ENCODE peak calls at places on chromosomes 5 and 9, in nine cellular contexts. One of them, this sample, is unnamed. For H3K9me3 and H3K4me1, the result is how much of the 10 kb centered on the place peaks cover.

GRCh38 chr9:22440841-22441240 is 5.8 kb upstream of the DMRTA1 start:
- DNase-seq in PC-9: no peak
- DNase-seq in endothelial cell of umbilical vein: no peak
- DNase-seq in GM23248: no peak
- DNase-seq in fibroblast of lung: no peak
- DNase-seq in H9: no peak
- DNase-seq in PC-3: no peak
- DNase-seq in IMR-90: no peak
- DNase-seq in HCT116: no peak
- DNase-seq in this sample: no peak

GRCh38 chr9:122051401-122052346 is 41.4 kb downstream of the TTLL11 start:
- DNase-seq in PC-9: no peak
- DNase-seq in endothelial cell of umbilical vein: no peak
- DNase-seq in GM23248: peak
- DNase-seq in fibroblast of lung: peak
- DNase-seq in H9: no peak
- DNase-seq in PC-3: no peak
- DNase-seq in IMR-90: peak
- DNase-seq in HCT116: no peak
- DNase-seq in this sample: no peak

GRCh38 chr5:77015938-77016569 is 14.2 kb upstream of the AGGF1 start:
- DNase-seq in PC-9: no peak
- DNase-seq in endothelial cell of umbilical vein: peak
- DNase-seq in GM23248: peak
- DNase-seq in fibroblast of lung: peak
- DNase-seq in H9: peak
- DNase-seq in PC-3: peak
- DNase-seq in IMR-90: peak
- DNase-seq in HCT116: peak
- DNase-seq in this sample: no peak

GRCh38 chr5:152601806-152602467 is 196.9 kb upstream of the NMUR2 start:
- DNase-seq in PC-9: no peak
- DNase-seq in endothelial cell of umbilical vein: no peak
- DNase-seq in GM23248: no peak
- DNase-seq in fibroblast of lung: no peak
- DNase-seq in H9: no peak
- DNase-seq in PC-3: no peak
- DNase-seq in IMR-90: no peak
- DNase-seq in HCT116: no peak
- DNase-seq in this sample: no peak

GRCh38 chr5:146301666-146302065 is 37.0 kb upstream of the POU4F3 start:
- DNase-seq in PC-9: no peak
- DNase-seq in endothelial cell of umbilical vein: no peak
- DNase-seq in GM23248: peak
- DNase-seq in fibroblast of lung: peak
- DNase-seq in H9: no peak
- DNase-seq in PC-3: no peak
- DNase-seq in IMR-90: peak
- DNase-seq in HCT116: no peak
- DNase-seq in this sample: no peak

GRCh38 chr5:179228341-179229121 is 116.7 kb downstream of the ADAMTS2 start:
- DNase-seq in PC-9: no peak
- DNase-seq in endothelial cell of umbilical vein: no peak
- DNase-seq in GM23248: no peak
- DNase-seq in fibroblast of lung: peak
- DNase-seq in H9: peak
- DNase-seq in PC-3: no peak
- DNase-seq in IMR-90: no peak
- DNase-seq in HCT116: no peak
- DNase-seq in this sample: no peak

GRCh38 chr9:38066907-38067610 is 2.0 kb downstream of the SHB start:
- DNase-seq in PC-9: no peak
- DNase-seq in endothelial cell of umbilical vein: peak
- DNase-seq in GM23248: peak
- DNase-seq in fibroblast of lung: peak
- DNase-seq in H9: no peak
- DNase-seq in PC-3: peak
- DNase-seq in IMR-90: no peak
- DNase-seq in HCT116: no peak
- DNase-seq in this sample: no peak

GRCh38 chr9:13268469-13268868 is 11.0 kb downstream of the MPDZ start:
- DNase-seq in PC-9: no peak
- DNase-seq in endothelial cell of umbilical vein: peak
- DNase-seq in GM23248: peak
- DNase-seq in fibroblast of lung: peak
- DNase-seq in H9: no peak
- DNase-seq in PC-3: peak
- DNase-seq in IMR-90: peak
- DNase-seq in HCT116: no peak
- DNase-seq in this sample: no peak

GRCh38 chr9:96859461-96860198 is 5.3 kb upstream of the ZNF782 start:
- DNase-seq in PC-9: peak
- DNase-seq in endothelial cell of umbilical vein: no peak
- DNase-seq in GM23248: peak
- DNase-seq in fibroblast of lung: peak
- DNase-seq in H9: no peak
- DNase-seq in PC-3: peak
- DNase-seq in IMR-90: peak
- DNase-seq in HCT116: no peak
- DNase-seq in this sample: peak

GRCh38 chr5:1291611-1292080 is 3.2 kb downstream of the TERT start:
- DNase-seq in PC-9: no peak
- DNase-seq in endothelial cell of umbilical vein: no peak
- DNase-seq in GM23248: no peak
- DNase-seq in fibroblast of lung: no peak
- DNase-seq in H9: peak
- DNase-seq in PC-3: no peak
- DNase-seq in IMR-90: no peak
- DNase-seq in HCT116: no peak
- DNase-seq in this sample: no peak

GRCh38 chr5:172902497-172903472 is 56.4 kb upstream of the RPL26L1 start:
- DNase-seq in PC-9: peak
- DNase-seq in endothelial cell of umbilical vein: peak
- DNase-seq in GM23248: peak
- DNase-seq in fibroblast of lung: peak
- DNase-seq in H9: peak
- DNase-seq in PC-3: peak
- DNase-seq in IMR-90: peak
- DNase-seq in HCT116: peak
- DNase-seq in this sample: no peak

GRCh38 chr5:149416977-149417713 is 38.1 kb upstream of the IL17B start:
- DNase-seq in PC-9: no peak
- DNase-seq in endothelial cell of umbilical vein: no peak
- DNase-seq in GM23248: no peak
- DNase-seq in fibroblast of lung: peak
- DNase-seq in H9: no peak
- DNase-seq in PC-3: no peak
- DNase-seq in IMR-90: peak
- DNase-seq in HCT116: no peak
- DNase-seq in this sample: no peak

GRCh38 chr9:131598121-131598520 is 52.8 kb downstream of the PRRT1B start:
- DNase-seq in PC-9: no peak
- DNase-seq in endothelial cell of umbilical vein: no peak
- DNase-seq in GM23248: no peak
- DNase-seq in fibroblast of lung: no peak
- DNase-seq in H9: no peak
- DNase-seq in PC-3: no peak
- DNase-seq in IMR-90: no peak
- DNase-seq in HCT116: no peak
- DNase-seq in this sample: no peak

GRCh38 chr5:59138509-59138908 is 555.6 kb downstream of the RAB3C start:
- DNase-seq in PC-9: no peak
- DNase-seq in endothelial cell of umbilical vein: no peak
- DNase-seq in GM23248: no peak
- DNase-seq in fibroblast of lung: no peak
- DNase-seq in H9: no peak
- DNase-seq in PC-3: peak
- DNase-seq in IMR-90: no peak
- DNase-seq in HCT116: no peak
- DNase-seq in this sample: no peak

GRCh38 chr5:59136575-59136974 is 553.7 kb downstream of the RAB3C start:
- DNase-seq in PC-9: no peak
- DNase-seq in endothelial cell of umbilical vein: no peak
- DNase-seq in GM23248: no peak
- DNase-seq in fibroblast of lung: no peak
- DNase-seq in H9: no peak
- DNase-seq in PC-3: no peak
- DNase-seq in IMR-90: no peak
- DNase-seq in HCT116: no peak
- DNase-seq in this sample: no peak

GRCh38 chr5:59132131-59132530 is 549.3 kb downstream of the RAB3C start:
- DNase-seq in PC-9: no peak
- DNase-seq in endothelial cell of umbilical vein: no peak
- DNase-seq in GM23248: no peak
- DNase-seq in fibroblast of lung: no peak
- DNase-seq in H9: no peak
- DNase-seq in PC-3: no peak
- DNase-seq in IMR-90: no peak
- DNase-seq in HCT116: no peak
- DNase-seq in this sample: no peak

GRCh38 chr5:59133801-59134261 is 551.0 kb downstream of the RAB3C start:
- DNase-seq in PC-9: no peak
- DNase-seq in endothelial cell of umbilical vein: no peak
- DNase-seq in GM23248: peak
- DNase-seq in fibroblast of lung: peak
- DNase-seq in H9: no peak
- DNase-seq in PC-3: peak
- DNase-seq in IMR-90: peak
- DNase-seq in HCT116: no peak
- DNase-seq in this sample: no peak

GRCh38 chr5:59134770-59135169 is 551.9 kb downstream of the RAB3C start:
- DNase-seq in PC-9: no peak
- DNase-seq in endothelial cell of umbilical vein: no peak
- DNase-seq in GM23248: no peak
- DNase-seq in fibroblast of lung: no peak
- DNase-seq in H9: no peak
- DNase-seq in PC-3: no peak
- DNase-seq in IMR-90: no peak
- DNase-seq in HCT116: no peak
- DNase-seq in this sample: no peak
- H3K9me3 ChIP-seq in PC-9: under half
- H3K9me3 ChIP-seq in endothelial cell of umbilical vein: under half
- H3K9me3 ChIP-seq in GM23248: under half
- H3K9me3 ChIP-seq in fibroblast of lung: under half
- H3K9me3 ChIP-seq in H9: under half
- H3K9me3 ChIP-seq in PC-3: under half
- H3K9me3 ChIP-seq in IMR-90: under half
- H3K9me3 ChIP-seq in HCT116: under half
- H3K9me3 ChIP-seq in this sample: under half

DNA sequence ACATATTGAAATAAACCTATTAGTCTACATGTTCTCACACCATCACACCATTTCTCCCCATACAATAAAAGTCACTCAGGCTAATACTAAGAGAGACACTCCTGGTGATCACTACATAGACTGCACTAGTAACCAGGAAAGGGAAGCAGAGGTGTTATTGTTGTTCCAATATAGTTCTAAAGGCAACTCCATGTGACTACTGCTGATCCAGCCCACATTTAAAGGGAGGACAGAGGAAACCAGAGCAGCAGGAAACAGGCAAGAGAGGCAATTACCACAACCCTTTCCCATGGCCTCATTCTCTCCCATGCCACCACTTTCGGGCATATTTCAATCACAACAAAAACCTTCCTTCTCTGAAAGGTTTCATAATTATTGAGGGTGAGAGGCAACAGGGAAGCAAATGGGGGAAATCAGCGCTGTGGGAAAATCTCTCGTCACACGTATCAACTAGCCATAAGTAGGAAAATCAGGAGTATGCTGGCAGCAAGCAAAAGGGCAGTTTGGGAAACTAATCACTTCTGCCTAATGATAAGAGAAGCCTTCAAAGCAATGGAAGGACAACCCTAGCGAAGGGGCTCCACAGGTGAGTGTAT is 1.8 kb downstream of the UBAP2 start:
- DNase-seq in PC-9: no peak
- DNase-seq in endothelial cell of umbilical vein: peak
- DNase-seq in GM23248: peak
- DNase-seq in fibroblast of lung: no peak
- DNase-seq in H9: no peak
- DNase-seq in PC-3: peak
- DNase-seq in IMR-90: peak
- DNase-seq in HCT116: no peak
- DNase-seq in this sample: no peak
- H3K4me1 ChIP-seq in PC-9: under half
- H3K4me1 ChIP-seq in endothelial cell of umbilical vein: under half
- H3K4me1 ChIP-seq in GM23248: under half
- H3K4me1 ChIP-seq in fibroblast of lung: under half
- H3K4me1 ChIP-seq in H9: under half
- H3K4me1 ChIP-seq in PC-3: under half
- H3K4me1 ChIP-seq in IMR-90: under half
- H3K4me1 ChIP-seq in HCT116: under half
- H3K4me1 ChIP-seq in this sample: under half

GRCh38 chr9:84140535-84141101 is 160.0 kb downstream of the RMI1 start:
- DNase-seq in PC-9: no peak
- DNase-seq in endothelial cell of umbilical vein: no peak
- DNase-seq in GM23248: peak
- DNase-seq in fibroblast of lung: peak
- DNase-seq in H9: peak
- DNase-seq in PC-3: no peak
- DNase-seq in IMR-90: peak
- DNase-seq in HCT116: no peak
- DNase-seq in this sample: no peak
- H2AFZ ChIP-seq in PC-9: no peak
- H2AFZ ChIP-seq in endothelial cell of umbilical vein: peak
- H2AFZ ChIP-seq in GM23248: peak
- H2AFZ ChIP-seq in fibroblast of lung: peak
- H2AFZ ChIP-seq in H9: peak
- H2AFZ ChIP-seq in PC-3: no peak
- H2AFZ ChIP-seq in IMR-90: peak
- H2AFZ ChIP-seq in HCT116: no peak
- H2AFZ ChIP-seq in this sample: no peak

GRCh38 chr9:134287591-134288518 is 38.4 kb upstream of the RXRA start:
- DNase-seq in PC-9: no peak
- DNase-seq in endothelial cell of umbilical vein: no peak
- DNase-seq in GM23248: no peak
- DNase-seq in fibroblast of lung: no peak
- DNase-seq in H9: no peak
- DNase-seq in PC-3: no peak
- DNase-seq in IMR-90: no peak
- DNase-seq in HCT116: no peak
- DNase-seq in this sample: no peak

GRCh38 chr9:134288731-134289130 is 37.5 kb upstream of the RXRA start:
- DNase-seq in PC-9: no peak
- DNase-seq in endothelial cell of umbilical vein: no peak
- DNase-seq in GM23248: no peak
- DNase-seq in fibroblast of lung: no peak
- DNase-seq in H9: no peak
- DNase-seq in PC-3: no peak
- DNase-seq in IMR-90: no peak
- DNase-seq in HCT116: no peak
- DNase-seq in this sample: no peak

GRCh38 chr9:134291452-134291881 is 34.8 kb upstream of the RXRA start:
- DNase-seq in PC-9: no peak
- DNase-seq in endothelial cell of umbilical vein: no peak
- DNase-seq in GM23248: no peak
- DNase-seq in fibroblast of lung: no peak
- DNase-seq in H9: no peak
- DNase-seq in PC-3: no peak
- DNase-seq in IMR-90: no peak
- DNase-seq in HCT116: no peak
- DNase-seq in this sample: no peak

GRCh38 chr9:134290603-134291451 is 35.4 kb upstream of the RXRA start:
- DNase-seq in PC-9: no peak
- DNase-seq in endothelial cell of umbilical vein: no peak
- DNase-seq in GM23248: no peak
- DNase-seq in fibroblast of lung: no peak
- DNase-seq in H9: no peak
- DNase-seq in PC-3: no peak
- DNase-seq in IMR-90: no peak
- DNase-seq in HCT116: no peak
- DNase-seq in this sample: no peak

GRCh38 chr9:134289241-134289875 is 36.9 kb upstream of the RXRA start:
- DNase-seq in PC-9: no peak
- DNase-seq in endothelial cell of umbilical vein: no peak
- DNase-seq in GM23248: no peak
- DNase-seq in fibroblast of lung: no peak
- DNase-seq in H9: no peak
- DNase-seq in PC-3: no peak
- DNase-seq in IMR-90: no peak
- DNase-seq in HCT116: no peak
- DNase-seq in this sample: no peak
- H3K9me3 ChIP-seq in PC-9: under half
- H3K9me3 ChIP-seq in endothelial cell of umbilical vein: under half
- H3K9me3 ChIP-seq in GM23248: under half
- H3K9me3 ChIP-seq in fibroblast of lung: under half
- H3K9me3 ChIP-seq in H9: under half
- H3K9me3 ChIP-seq in PC-3: under half
- H3K9me3 ChIP-seq in IMR-90: under half
- H3K9me3 ChIP-seq in HCT116: under half
- H3K9me3 ChIP-seq in this sample: under half

This sample was measured in keratinocyte.